ENCODE peak calls at places on chromosomes 1 and 21, in four cellular contexts. P, E, K and L are unnamed samples.

GRCh38 chr1:167797005-167797404 is 75.2 kb downstream of the MPZL1 start:
- DNase-seq in P (no peak), E (peak), K (no peak), L (no peak)

GRCh38 chr1:86155061-86155806 is 1.3 kb downstream of the COL24A1 start:
- DNase-seq in P (no peak), E (peak), K (peak), L (peak)

GRCh38 chr1:15439325-15439724 is 1.1 kb downstream of the CTRC start:
- DNase-seq in P (no peak), E (no peak), K (no peak), L (no peak)

GRCh38 chr1:78255378-78255777 is 209.6 kb downstream of the GIPC2 start:
- DNase-seq in P (no peak), E (no peak), K (no peak), L (no peak)

GRCh38 chr1:28507247-28507645 is 1.4 kb downstream of the RCC1 start:
- DNase-seq in P (no peak), E (no peak), K (no peak), L (no peak)

GRCh38 chr1:91913018-91913417 is 27.1 kb upstream of the TGFBR3 start:
- DNase-seq in P (no peak), E (no peak), K (no peak), L (no peak)

GRCh38 chr1:14486401-14487110 is 111.9 kb upstream of the KAZN start:
- DNase-seq in P (no peak), E (no peak), K (no peak), L (no peak)

GRCh38 chr1:84103197-84103992 is 40.7 kb upstream of the PRKACB start:
- DNase-seq in P (no peak), E (no peak), K (peak), L (peak)

GRCh38 chr1:148166558-148167492 is 14.7 kb upstream of the NBPF11 start:
- DNase-seq in P (peak), E (no peak), K (no peak), L (no peak)

GRCh38 chr1:225517221-225517620 is 89.4 kb upstream of the LBR start:
- DNase-seq in P (no peak), E (no peak), K (no peak), L (no peak)

GRCh38 chr1:205565799-205566198 is 61.3 kb downstream of the CDK18 start:
- DNase-seq in P (no peak), E (no peak), K (no peak), L (no peak)

GRCh38 chr1:108199781-108200626 is at the start of gene SLC25A24:
- DNase-seq in P (peak), E (peak), K (peak), L (peak)

GRCh38 chr1:91135799-91136198 is 114.0 kb upstream of the ZNF644 start:
- DNase-seq in P (no peak), E (no peak), K (no peak), L (no peak)

GRCh38 chr1:208312706-208313105 is 68.5 kb upstream of the PLXNA2 start:
- DNase-seq in P (no peak), E (no peak), K (no peak), L (no peak)

GRCh38 chr1:199684686-199685273 is 342.7 kb upstream of the NR5A2 start:
- DNase-seq in P (peak), E (no peak), K (peak), L (peak)

GRCh38 chr21:22444990-22445389 is 1446.8 kb downstream of the NCAM2 start:
- DNase-seq in P (no peak), E (no peak), K (no peak), L (no peak)

GRCh38 chr1:30299393-30299792 is 424.0 kb downstream of the MATN1 start:
- DNase-seq in P (no peak), E (no peak), K (no peak), L (no peak)

GRCh38 chr1:15324867-15325335 is 77.9 kb downstream of the FHAD1 start:
- DNase-seq in P (no peak), E (no peak), K (no peak), L (no peak)

GRCh38 chr1:223500560-223501425 is 107.6 kb downstream of the CCDC185 start:
- DNase-seq in P (no peak), E (no peak), K (no peak), L (no peak)

GRCh38 chr1:201945863-201946223 is 505 bp downstream of the LMOD1 start:
- DNase-seq in P (no peak), E (no peak), K (no peak), L (peak)

GRCh38 chr1:25700626-25701025 is 84.0 kb downstream of the MAN1C1 start:
- DNase-seq in P (no peak), E (no peak), K (no peak), L (peak)

GRCh38 chr1:6959491-6959890 is 174.2 kb downstream of the CAMTA1 start:
- DNase-seq in P (no peak), E (no peak), K (no peak), L (no peak)

GRCh38 chr1:177600936-177601335 is 368.9 kb downstream of the SEC16B start:
- DNase-seq in P (no peak), E (no peak), K (no peak), L (no peak)

GRCh38 chr1:217881607-217882332 is 250.6 kb downstream of the SPATA17 start:
- DNase-seq in P (no peak), E (no peak), K (no peak), L (no peak)

GRCh38 chr1:29167904-29168303 is 13.8 kb downstream of the SRSF4 start:
- DNase-seq in P (no peak), E (no peak), K (no peak), L (no peak)

GRCh38 chr1:192739476-192740184 is 69.2 kb upstream of the RGS2 start:
- DNase-seq in P (peak), E (no peak), K (no peak), L (no peak)

GRCh38 chr1:179142889-179143299 is 61.0 kb downstream of the TOR3A start:
- DNase-seq in P (no peak), E (no peak), K (no peak), L (no peak)

GRCh38 chr1:26234644-26235384 is 814 bp downstream of the CEP85 start:
- DNase-seq in P (peak), E (no peak), K (no peak), L (no peak)

GRCh38 chr1:201361652-201362504 is 15.6 kb downstream of the TNNT2 start:
- DNase-seq in P (peak), E (no peak), K (peak), L (peak)

GRCh38 chr1:100868364-100868995 is 26.2 kb downstream of the EXTL2 start:
- DNase-seq in P (peak), E (no peak), K (peak), L (no peak)

GRCh38 chr1:194931166-194931565 is 1677.1 kb downstream of the KCNT2 start:
- DNase-seq in P (no peak), E (no peak), K (no peak), L (no peak)

GRCh38 chr1:209589440-209589839 is 5.9 kb downstream of the CAMK1G start:
- DNase-seq in P (no peak), E (no peak), K (no peak), L (no peak)

GRCh38 chr21:29189358-29189757 is 58.9 kb downstream of the MAP3K7CL start:
- DNase-seq in P (no peak), E (no peak), K (no peak), L (no peak)

GRCh38 chr1:117613249-117613968 is 7.6 kb downstream of the TENT5C start:
- DNase-seq in P (no peak), E (no peak), K (no peak), L (no peak)

GRCh38 chr1:108695515-108695914 is 3.4 kb downstream of the PRPF38B start:
- DNase-seq in P (no peak), E (no peak), K (no peak), L (no peak)

GRCh38 chr1:60066001-60066400 is 7.6 kb downstream of the C1orf87 start:
- DNase-seq in P (no peak), E (no peak), K (no peak), L (no peak)